ENCODE peak calls at places on chromosomes 6 and 20, in ten cellular contexts. V is stimulated activated CD4-positive, alpha-beta T cell treated with anti-CD3 and anti-CD28 coated beads, Interleukin-2, amount 100 ng/mL, for 48 hours; Y is NCI-H1436; X is substantia nigra; W is ascending aorta; K is fibroblast of pulmonary artery; Q is T-helper 17 cell; T is neural crest cell; I is activated gamma-delta T cell treated with Interleukin-2 at 50 U/mL for 16 hours; P is putamen. J is an unnamed sample.

GRCh38 chr6:72371473-72371872 is 250.4 kb upstream of the KCNQ5 start:
- DNase-seq in V (no peak), Y (no peak), X (no peak), W (no peak), K (no peak), Q (no peak), T (no peak), I (no peak), P (no peak), J (no peak)

GRCh38 chr20:11098888-11099287 is 425.1 kb upstream of the JAG1 start:
- DNase-seq in V (no peak), Y (no peak), X (no peak), W (no peak), K (no peak), Q (no peak), T (no peak), I (no peak), P (no peak), J (no peak)

GRCh38 chr6:6730831-6731230 is 142.3 kb downstream of the LY86 start:
- DNase-seq in V (no peak), Y (no peak), X (no peak), W (no peak), K (peak; percentile 89), Q (no peak), T (no peak), I (no peak), P (no peak), J (peak; percentile 96)

GRCh38 chr20:33030569-33030968 is 879 bp upstream of the BPIFB6 start:
- DNase-seq in V (no peak), Y (no peak), X (no peak), W (no peak), K (no peak), Q (no peak), T (no peak), I (no peak), P (no peak), J (no peak)

GRCh38 chr6:13013681-13014550 is 297.3 kb downstream of the PHACTR1 start:
- DNase-seq in V (no peak), Y (no peak), X (no peak), W (no peak), K (peak; percentile 5), Q (no peak), T (peak; percentile 8), I (no peak), P (no peak), J (peak; percentile 44)

GRCh38 chr20:36035720-36036119 is 67.3 kb downstream of the CNBD2 start:
- DNase-seq in V (no peak), Y (no peak), X (no peak), W (no peak), K (no peak), Q (no peak), T (no peak), I (no peak), P (no peak), J (peak; percentile 51)

GRCh38 chr6:23218751-23219150 is 649.4 kb downstream of the HDGFL1 start:
- DNase-seq in V (no peak), Y (no peak), X (no peak), W (no peak), K (no peak), Q (no peak), T (no peak), I (no peak), P (peak; percentile 56), J (no peak)

GRCh38 chr20:21371193-21371592 is 26.1 kb downstream of the NKX2-4 start:
- DNase-seq in V (no peak), Y (no peak), X (no peak), W (no peak), K (no peak), Q (no peak), T (no peak), I (no peak), P (no peak), J (no peak)

GRCh38 chr20:438581-439469 is 23.5 kb downstream of the TBC1D20 start:
- DNase-seq in V (peak; percentile 41), Y (no peak), X (no peak), W (no peak), K (no peak), Q (peak; percentile 29), T (no peak), I (peak; percentile 60), P (no peak), J (no peak)

GRCh38 chr6:168041928-168042327 is 37.1 kb downstream of the FRMD1 start:
- DNase-seq in V (no peak), Y (no peak), X (no peak), W (no peak), K (no peak), Q (no peak), T (no peak), I (no peak), P (no peak), J (no peak)

GRCh38 chr6:34573567-34574183 is 17.5 kb upstream of the SPDEF start:
- DNase-seq in V (no peak), Y (no peak), X (no peak), W (no peak), K (no peak), Q (no peak), T (no peak), I (no peak), P (no peak), J (no peak)

GRCh38 chr6:159645659-159646058 is 47.4 kb downstream of the SOD2 start:
- DNase-seq in V (no peak), Y (no peak), X (no peak), W (no peak), K (peak; percentile 40), Q (no peak), T (no peak), I (no peak), P (no peak), J (no peak)

GRCh38 chr6:4088684-4089083 is 9.7 kb upstream of the FAM217A start:
- DNase-seq in V (no peak), Y (no peak), X (no peak), W (no peak), K (no peak), Q (no peak), T (no peak), I (no peak), P (no peak), J (no peak)

GRCh38 chr6:50927816-50928215 is 109.1 kb downstream of the TFAP2B start:
- DNase-seq in V (no peak), Y (no peak), X (no peak), W (no peak), K (no peak), Q (no peak), T (no peak), I (no peak), P (no peak), J (no peak)

GRCh38 chr20:61297981-61298380 is 45.9 kb downstream of the CDH4 start:
- DNase-seq in V (no peak), Y (no peak), X (no peak), W (no peak), K (no peak), Q (no peak), T (no peak), I (no peak), P (no peak), J (peak; percentile 49)

GRCh38 chr6:53048431-53049195 is 16.6 kb upstream of the FBXO9 start:
- DNase-seq in V (no peak), Y (no peak), X (no peak), W (no peak), K (peak; percentile 91), Q (no peak), T (no peak), I (no peak), P (no peak), J (peak; percentile 74)

GRCh38 chr20:36541227-36542018 is at the start of gene MYL9:
- DNase-seq in V (no peak), Y (no peak), X (no peak), W (peak; percentile 75), K (peak; percentile 77), Q (no peak), T (peak; percentile 36), I (no peak), P (no peak), J (peak; percentile 90)

GRCh38 chr6:105326216-105326615 is 76.7 kb downstream of the PREP start:
- DNase-seq in V (no peak), Y (peak; percentile 62), X (no peak), W (no peak), K (peak; percentile 14), Q (no peak), T (no peak), I (no peak), P (no peak), J (peak; percentile 47)

GRCh38 chr20:36084897-36085617 is 69.5 kb upstream of the EPB41L1 start:
- DNase-seq in V (no peak), Y (no peak), X (no peak), W (no peak), K (peak; percentile 50), Q (no peak), T (no peak), I (no peak), P (no peak), J (no peak)

GRCh38 chr6:167893416-167893815 is 66.7 kb downstream of the AFDN start:
- DNase-seq in V (no peak), Y (no peak), X (no peak), W (no peak), K (peak; percentile 18), Q (no peak), T (no peak), I (no peak), P (no peak), J (peak; percentile 67)

GRCh38 chr6:63460971-63461370 is 111.3 kb upstream of the LOC128125822 start:
- DNase-seq in V (no peak), Y (no peak), X (no peak), W (no peak), K (no peak), Q (no peak), T (no peak), I (no peak), P (no peak), J (no peak)

GRCh38 chr20:25579081-25579770 is 6.1 kb downstream of the NINL start:
- DNase-seq in V (no peak), Y (no peak), X (no peak), W (no peak), K (no peak), Q (no peak), T (no peak), I (no peak), P (no peak), J (no peak)

GRCh38 chr6:47944846-47945245 is 163.0 kb downstream of the OPN5 start:
- DNase-seq in V (no peak), Y (no peak), X (no peak), W (no peak), K (no peak), Q (no peak), T (no peak), I (no peak), P (peak; percentile 58), J (no peak)

J was measured in GM23248.